ENCODE peak calls at places on chromosomes 6 and 20, in ten cellular contexts. U is right atrium auricular region; R is activated CD8-positive, alpha-beta memory T cell treated with anti-CD3 and anti-CD28 coated beads for 48 hours; A is prostate gland; P is GM12891; N is caudate nucleus; Z is SHP77; L is T1000; C is stromal cell of bone marrow; E is NCI-H1417. G is an unnamed sample.

GRCh38 chr20:53797085-53797484 is 203.4 kb upstream of the ZNF217 start:
- DNase-seq in C (no peak), P (no peak), E (no peak), R (no peak), U (no peak), L (no peak), N (no peak), Z (no peak), A (no peak), G (no peak)

GRCh38 chr6:144675231-144675861 is 390.2 kb downstream of the UTRN start:
- DNase-seq in E (peak), Z (peak), N (no peak), L (no peak), A (no peak), P (no peak), U (no peak), R (no peak), C (peak), G (no peak)

GRCh38 chr20:57695012-57695411 is 14.8 kb downstream of the PMEPA1 start:
- DNase-seq in N (no peak), L (no peak), E (no peak), Z (no peak), R (no peak), P (no peak), A (peak), C (no peak), U (no peak), G (no peak)

GRCh38 chr20:992801-993535 is 9.1 kb downstream of the RSPO4 start:
- DNase-seq in Z (no peak), E (no peak), C (no peak), P (no peak), R (no peak), N (no peak), L (no peak), A (no peak), U (no peak), G (no peak)

GRCh38 chr6:136113736-136114173 is 136.4 kb downstream of the MTFR2 start:
- DNase-seq in E (peak), C (peak), U (peak), L (no peak), A (no peak), Z (peak), P (no peak), R (no peak), N (no peak), G (no peak)

GRCh38 chr6:29729774-29730328 is 6.6 kb downstream of the HLA-F start:
- DNase-seq in N (no peak), C (no peak), U (no peak), E (no peak), L (no peak), P (no peak), R (no peak), A (no peak), Z (no peak), G (no peak)

GRCh38 chr6:41427642-41428401 is 92.4 kb downstream of the NCR2 start:
- DNase-seq in E (peak), U (no peak), L (no peak), R (peak), C (no peak), A (peak), N (peak), Z (peak), P (no peak), G (no peak)

GRCh38 chr6:136180729-136181128 is 69.4 kb downstream of the MTFR2 start:
- DNase-seq in A (no peak), L (no peak), Z (peak), E (no peak), N (no peak), P (no peak), R (no peak), C (no peak), U (no peak), G (no peak)

GRCh38 chr20:11159728-11160127 is 485.9 kb upstream of the JAG1 start:
- DNase-seq in N (no peak), R (no peak), A (no peak), P (no peak), L (no peak), C (peak), Z (no peak), E (no peak), U (no peak), G (no peak)

GRCh38 chr6:168625602-168626001 is 184.6 kb downstream of the SMOC2 start:
- DNase-seq in C (no peak), E (no peak), R (no peak), L (no peak), A (no peak), U (no peak), Z (no peak), N (no peak), P (no peak), G (no peak)

GRCh38 chr20:58212636-58213035 is 15.8 kb downstream of the ANKRD60 start:
- DNase-seq in C (no peak), U (no peak), E (peak), R (no peak), P (no peak), N (no peak), L (no peak), A (no peak), Z (peak), G (no peak)

GRCh38 chr6:3530515-3530914 is 73.7 kb upstream of the SLC22A23 start:
- DNase-seq in L (no peak), U (peak), E (no peak), A (no peak), N (no peak), P (no peak), C (no peak), Z (no peak), R (no peak), G (no peak)

GRCh38 chr6:17583811-17584210 is 16.3 kb upstream of the FAM8A1 start:
- DNase-seq in C (no peak), E (no peak), R (no peak), L (no peak), A (no peak), N (no peak), U (no peak), Z (no peak), P (no peak), G (no peak)

GRCh38 chr20:43255877-43256276 is 66.2 kb upstream of the PTPRT start:
- DNase-seq in A (no peak), P (no peak), C (no peak), R (no peak), U (no peak), N (no peak), L (no peak), E (peak), Z (no peak), G (no peak)

GRCh38 chr6:81450180-81450579 is 302.3 kb downstream of the TENT5A start:
- DNase-seq in N (no peak), L (no peak), P (no peak), U (no peak), C (peak), R (no peak), Z (peak), E (peak), A (no peak), G (no peak)

GRCh38 chr6:1912731-1913130 is 303.0 kb downstream of the FOXC1 start:
- DNase-seq in Z (no peak), N (no peak), P (no peak), U (no peak), C (no peak), R (no peak), L (no peak), E (no peak), A (no peak), G (no peak)

GRCh38 chr20:17620371-17621228 is 50.7 kb downstream of the DSTN start:
- DNase-seq in L (no peak), N (no peak), A (no peak), U (peak), P (peak), E (no peak), R (no peak), C (no peak), Z (no peak), G (peak)